ENCODE peak calls at places on chromosomes 5 and 9, in four cellular contexts. O is A549; I is astrocyte of the spinal cord; Q is CD8-positive, alpha-beta memory T cell. N is an unnamed sample.

GRCh38 chr9:115234094-115234493 is 116.1 kb upstream of the TNC start:
- DNase-seq in Q (no peak), I (peak), O (peak), N (peak)

GRCh38 chr5:77679791-77680190 is 41.3 kb upstream of the OTP start:
- DNase-seq in O (peak), I (no peak), Q (no peak), N (no peak)

GRCh38 chr9:2729003-2729402 is 11.7 kb downstream of the KCNV2 start:
- DNase-seq in I (peak), O (no peak), Q (no peak), N (no peak)

GRCh38 chr9:87739546-87739945 is 13.6 kb downstream of the CTSL start:
- DNase-seq in I (no peak), Q (no peak), O (no peak), N (no peak)

GRCh38 chr9:4585135-4585534 is 77.0 kb upstream of the PLPP6 start:
- DNase-seq in Q (no peak), I (no peak), O (no peak), N (no peak)

GRCh38 chr9:127360829-127361228 is 36.1 kb upstream of the SLC2A8 start:
- DNase-seq in Q (no peak), O (peak), I (peak), N (no peak)

GRCh38 chr9:36970007-36970888 is 63.8 kb downstream of the PAX5 start:
- DNase-seq in I (no peak), Q (no peak), O (peak), N (no peak)

GRCh38 chr9:78493166-78493742 is 196.3 kb downstream of the PSAT1 start:
- DNase-seq in I (no peak), Q (no peak), O (no peak), N (no peak)

GRCh38 chr5:122576266-122577016 is 198.4 kb upstream of the SNX2 start:
- DNase-seq in I (peak), O (no peak), Q (no peak), N (no peak)

GRCh38 chr9:110143969-110144545 is 63.9 kb downstream of the C9orf152 start:
- DNase-seq in I (no peak), Q (no peak), O (no peak), N (no peak)

GRCh38 chr5:73321757-73322452 is 126.7 kb downstream of the FOXD1 start:
- DNase-seq in O (no peak), I (peak), Q (no peak), N (peak)

GRCh38 chr5:123090641-123091257 is 1.7 kb downstream of the PRDM6 start:
- DNase-seq in O (no peak), Q (no peak), I (no peak), N (no peak)

GRCh38 chr5:103345461-103345860 is 86.9 kb downstream of the MACIR start:
- DNase-seq in Q (no peak), O (no peak), I (no peak), N (no peak)

GRCh38 chr5:18720002-18720401 is 1085.7 kb downstream of the TAF11L14 start:
- DNase-seq in I (no peak), O (no peak), Q (no peak), N (no peak)

GRCh38 chr5:172280937-172281336 is 2.6 kb downstream of the UBTD2 start:
- DNase-seq in I (peak), O (no peak), Q (no peak), N (no peak)
- H3K4me3 ChIP-seq in I (peak), O (no peak), Q (no peak), N (peak)

DNA sequence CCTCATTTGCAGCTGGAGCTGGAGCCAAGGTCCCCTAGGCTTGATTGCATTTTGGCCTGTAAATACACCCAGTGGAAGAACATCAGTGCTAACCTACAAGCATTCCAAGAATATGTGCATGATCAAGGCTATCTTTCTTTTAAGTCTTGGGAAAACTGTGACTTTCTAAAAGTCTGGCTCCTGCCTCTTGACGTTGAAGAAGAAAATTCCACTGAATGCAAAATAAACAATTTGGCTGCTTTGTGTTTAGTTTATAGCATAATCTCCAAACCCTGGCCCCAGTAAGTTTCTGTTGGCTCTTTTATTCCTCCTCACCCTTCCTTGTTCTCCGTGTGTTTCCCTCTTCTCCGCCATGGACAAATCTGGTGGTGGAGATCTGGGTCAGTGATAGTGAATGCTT is 109.3 kb upstream of the TLE1 start:
- DNase-seq in I (no peak), Q (no peak), O (peak), N (peak)
- H3K4me3 ChIP-seq in I (no peak), Q (no peak), O (no peak), N (no peak)

GRCh38 chr9:121689461-121690157 is 38.2 kb downstream of the DAB2IP start:
- DNase-seq in O (no peak), I (no peak), Q (no peak), N (no peak)
- H3K4me3 ChIP-seq in O (no peak), I (no peak), Q (no peak), N (no peak)

DNA sequence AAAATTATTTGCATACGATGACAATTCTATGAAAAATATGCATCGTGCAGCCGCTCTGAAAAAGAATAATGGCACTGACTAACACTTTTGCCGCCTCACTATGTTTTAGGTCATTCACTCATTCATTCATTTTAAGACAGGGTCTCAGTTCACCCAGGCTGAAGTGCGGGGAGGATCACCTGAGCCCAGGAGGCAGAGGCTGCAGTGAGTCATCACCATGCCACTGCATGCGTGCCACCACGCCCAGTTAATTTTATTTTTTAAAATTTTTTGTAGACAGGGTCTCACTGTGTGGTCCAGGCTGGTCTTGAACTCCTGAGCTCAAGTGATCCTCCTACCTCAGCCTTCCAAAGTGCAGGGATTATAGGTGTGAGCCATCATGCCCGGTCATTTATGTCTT is 37.0 kb downstream of the RAPGEF1 start:
- DNase-seq in O (no peak), Q (no peak), I (no peak), N (no peak)
- H3K4me3 ChIP-seq in O (no peak), Q (no peak), I (no peak), N (no peak)

GRCh38 chr9:131545003-131545785 is at the start of gene PRRT1B:
- DNase-seq in Q (no peak), I (no peak), O (peak), N (no peak)
- H3K4me3 ChIP-seq in Q (no peak), I (no peak), O (peak), N (no peak)

GRCh38 chr5:171600736-171601265 is 181.4 kb downstream of the FGF18 start:
- DNase-seq in Q (no peak), O (no peak), I (no peak), N (no peak)
- H3K4me3 ChIP-seq in Q (no peak), O (no peak), I (no peak), N (no peak)

GRCh38 chr5:10524376-10525123 is 39.3 kb upstream of the ANKRD33B start:
- DNase-seq in O (peak), I (peak), Q (no peak), N (peak)

GRCh38 chr5:10528056-10528816 is 35.6 kb upstream of the ANKRD33B start:
- DNase-seq in Q (no peak), I (peak), O (no peak), N (no peak)

GRCh38 chr5:10528827-10529226 is 35.0 kb upstream of the ANKRD33B start:
- DNase-seq in Q (no peak), O (no peak), I (no peak), N (no peak)

GRCh38 chr5:10525124-10525495 is 38.8 kb upstream of the ANKRD33B start:
- DNase-seq in O (no peak), Q (no peak), I (no peak), N (no peak)

GRCh38 chr5:10527281-10527950 is 36.5 kb upstream of the ANKRD33B start:
- DNase-seq in Q (no peak), I (peak), O (no peak), N (no peak)
- H3K4me3 ChIP-seq in Q (no peak), I (no peak), O (no peak), N (no peak)

DNA sequence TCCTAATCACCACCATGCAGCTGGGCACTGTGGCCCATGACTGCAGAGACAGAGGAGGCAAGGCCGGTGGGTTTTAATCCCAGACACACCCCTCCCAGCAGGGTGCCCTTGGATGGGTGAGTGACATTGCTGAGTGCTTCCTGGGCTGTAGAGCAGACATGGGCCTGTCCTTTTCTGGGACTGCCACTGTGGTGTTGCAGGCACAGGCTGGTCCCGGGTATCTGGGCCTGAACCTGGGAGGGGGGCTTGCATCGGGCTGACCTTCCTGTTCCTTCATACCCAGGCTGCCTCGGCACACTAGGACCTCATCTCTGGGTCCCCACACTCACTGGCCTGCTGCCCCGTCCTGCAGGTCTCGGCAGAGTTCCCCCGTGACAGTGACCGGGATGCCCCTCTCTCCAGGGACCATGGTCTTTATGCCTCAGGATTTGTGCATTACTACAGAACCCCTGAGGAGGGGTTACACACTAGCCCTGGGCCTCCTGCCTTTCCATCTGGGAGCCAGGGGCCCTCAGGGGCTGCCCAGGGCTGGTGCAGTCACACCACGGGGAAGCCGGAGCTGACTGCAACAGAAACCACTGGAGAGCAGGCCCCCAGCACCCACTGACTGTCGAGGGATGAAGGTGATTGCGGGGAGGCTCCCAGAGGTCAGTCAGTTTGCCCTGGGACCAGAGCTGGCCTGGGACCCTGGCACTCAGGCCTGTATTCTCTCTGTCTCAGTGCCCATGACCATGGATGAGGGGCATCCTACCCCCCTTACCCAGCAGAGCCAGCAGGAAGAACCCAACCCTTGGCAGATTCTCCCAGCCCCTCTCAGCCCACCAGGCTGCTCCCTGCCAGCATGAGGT is 8.9 kb upstream of the SLC25A48 start:
- DNase-seq in I (no peak), Q (no peak), O (no peak), N (no peak)
- H3K4me3 ChIP-seq in I (no peak), Q (no peak), O (no peak), N (no peak)

N was measured in AG04450.